ENCODE peak calls at places on chromosomes 3 and 15, in four cellular contexts. N, O, R and F are unnamed samples.

GRCh38 chr3:181739628-181740027 is 27.9 kb downstream of the SOX2 start:
- DNase-seq in N (no peak), O (no peak), R (no peak), F (no peak)

GRCh38 chr3:152835311-152836102 is 576 bp downstream of the P2RY1 start:
- DNase-seq in N (no peak), O (peak; percentile 52), R (peak; percentile 58), F (no peak)

GRCh38 chr15:90603893-90604292 is 74.2 kb downstream of the CRTC3 start:
- DNase-seq in N (no peak), O (no peak), R (peak; percentile 14), F (no peak)

GRCh38 chr3:21750831-21751391 is at the start of gene ZNF385D:
- DNase-seq in N (no peak), O (peak; percentile 53), R (peak; percentile 79), F (peak; percentile 48)

GRCh38 chr15:87416591-87417257 is 839.8 kb downstream of the NTRK3 start:
- DNase-seq in N (no peak), O (no peak), R (no peak), F (no peak)

GRCh38 chr15:89576417-89576773 is 1.1 kb downstream of the TICRR start:
- DNase-seq in N (no peak), O (no peak), R (peak; percentile 24), F (no peak)

GRCh38 chr15:30073915-30074314 is 8.8 kb upstream of the GOLGA8J start:
- DNase-seq in N (no peak), O (no peak), R (no peak), F (no peak)

GRCh38 chr15:75653347-75653913 is 5.7 kb downstream of the SNX33 start:
- DNase-seq in N (no peak), O (no peak), R (no peak), F (no peak)

DNA sequence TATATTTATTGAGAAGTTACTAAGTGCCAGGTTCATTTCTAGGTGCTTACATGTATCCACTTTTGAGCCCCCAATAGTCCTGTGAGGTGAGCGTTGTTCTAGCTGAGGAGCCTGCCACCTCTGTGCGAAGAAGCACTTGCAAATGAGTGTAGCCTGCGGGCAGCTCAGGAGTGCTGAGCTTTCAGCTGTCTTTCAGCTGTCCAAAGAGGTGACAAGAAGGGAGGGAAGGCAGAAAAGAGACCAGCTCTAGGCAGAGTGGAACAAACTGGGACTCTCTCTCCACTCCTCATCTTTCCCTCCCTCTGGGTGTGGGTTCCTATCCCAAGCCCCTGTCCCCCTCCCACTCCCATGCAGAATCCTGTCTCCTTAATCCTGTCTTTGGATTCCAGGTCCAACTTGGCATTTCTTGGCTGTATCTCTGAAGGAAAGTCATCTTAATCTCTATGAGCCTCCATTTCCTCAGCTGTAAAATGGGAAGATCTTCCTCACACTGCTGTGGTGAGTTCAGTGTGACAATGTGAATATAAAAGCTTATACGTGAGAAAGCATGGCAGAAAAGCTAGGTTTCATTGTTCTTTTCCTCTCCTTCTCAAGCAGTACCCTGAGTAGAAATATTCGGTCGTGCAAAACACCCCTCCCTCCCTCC is 6.7 kb upstream of the SRP14 start:
- DNase-seq in N (no peak), O (no peak), R (no peak), F (no peak)
- H3K4me3 ChIP-seq in N (peak overlapping the region; percentile 9), O (no peak overlapping the region), R (no peak overlapping the region), F (no peak overlapping the region)

GRCh38 chr15:60478633-60479360 is at the start of gene ICE2:
- DNase-seq in N (peak; percentile 95), O (peak; percentile 94), R (peak; percentile 91), F (peak; percentile 81)

GRCh38 chr15:60479361-60479684 is 381 bp upstream of the ICE2 start:
- DNase-seq in N (no peak), O (no peak), R (no peak), F (no peak)

GRCh38 chr15:60477164-60477563 is 1.8 kb downstream of the ICE2 start:
- DNase-seq in N (no peak), O (no peak), R (no peak), F (no peak)

GRCh38 chr15:60477991-60478632 is 830 bp downstream of the ICE2 start:
- DNase-seq in N (no peak), O (no peak), R (no peak), F (no peak)

DNA sequence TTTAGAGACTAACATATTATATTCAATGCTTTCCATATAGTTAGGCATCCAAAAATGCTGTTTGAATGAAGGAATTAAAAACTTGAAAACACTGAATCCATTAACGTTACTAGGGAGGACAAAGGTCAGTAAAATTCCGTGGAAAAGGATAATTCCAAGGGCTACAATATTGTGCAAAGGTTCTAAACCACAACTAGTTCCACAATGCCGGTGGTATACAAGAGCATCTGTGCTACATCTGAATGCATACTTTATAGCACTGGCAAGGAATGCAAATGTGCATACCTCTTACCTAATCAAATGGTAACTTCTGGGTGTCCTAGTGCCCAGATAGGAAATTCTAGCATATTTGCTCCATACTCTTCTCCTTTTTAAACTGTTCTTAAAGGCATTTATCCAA is 2.2 kb downstream of the ICE2 start:
- DNase-seq in N (no peak), O (no peak), R (no peak), F (no peak)
- H3K4me3 ChIP-seq in N (no peak overlapping the region), O (no peak overlapping the region), R (peak overlapping the region; percentile 8), F (no peak overlapping the region)

GRCh38 chr3:59836525-59836924 is 786.7 kb upstream of the CFAP20DC start:
- DNase-seq in N (no peak), O (no peak), R (no peak), F (peak; percentile 23)
- H3K4me3 ChIP-seq in N (no peak overlapping the region), O (no peak overlapping the region), R (no peak overlapping the region), F (no peak overlapping the region)

GRCh38 chr15:73994912-73995622 is 551 bp downstream of the PML start:
- DNase-seq in N (peak; percentile 25), O (no peak), R (no peak), F (no peak)

GRCh38 chr15:73991726-73992593 is at the start of gene STOML1:
- DNase-seq in N (peak; percentile 91), O (peak; percentile 88), R (peak; percentile 95), F (peak; percentile 82)

GRCh38 chr15:73992594-73992898 is 451 bp upstream of the STOML1 start:
- DNase-seq in N (no peak), O (no peak), R (no peak), F (no peak)

GRCh38 chr15:73994419-73994883 is at the start of gene PML:
- DNase-seq in N (peak; percentile 94), O (peak; percentile 95), R (peak; percentile 93), F (peak; percentile 81)

DNA sequence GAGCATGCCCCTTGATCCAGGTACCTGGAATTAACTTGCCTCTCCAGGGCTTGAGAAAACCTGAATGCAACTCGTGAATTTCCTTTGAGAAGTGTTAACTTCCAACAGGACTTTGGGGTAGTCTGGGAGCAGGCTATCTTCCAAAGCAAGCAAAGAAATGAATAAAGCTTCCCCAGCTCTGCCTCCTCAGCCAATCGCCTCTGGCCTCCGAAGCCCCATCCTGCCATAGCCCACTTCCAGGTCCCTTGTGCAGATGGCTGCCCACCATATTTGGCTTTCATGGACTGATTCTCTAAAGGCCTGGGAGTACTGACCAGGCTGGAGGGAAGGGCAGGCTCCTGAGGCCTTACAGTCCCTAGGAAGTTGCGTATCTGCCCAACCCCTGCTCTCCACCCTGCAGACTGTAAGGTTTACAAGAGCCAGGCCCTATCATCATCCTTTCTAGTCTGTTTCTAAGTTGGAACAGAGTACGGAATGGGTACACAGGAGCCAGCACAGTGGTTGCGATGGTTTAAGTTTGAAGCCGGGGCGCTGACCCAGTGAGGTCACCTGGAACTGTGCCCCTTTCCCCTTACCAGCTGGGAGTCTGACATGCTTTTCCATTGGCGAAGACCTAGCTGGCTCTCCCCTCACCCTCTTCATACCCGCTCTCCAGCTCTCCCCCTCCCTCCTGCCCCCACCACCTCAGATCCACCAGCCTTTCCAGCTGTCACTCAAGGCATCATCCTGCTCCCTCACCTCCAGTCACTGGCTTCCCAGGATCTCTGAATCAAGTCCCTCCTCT is 1.1 kb upstream of the PML start:
- DNase-seq in N (no peak), O (no peak), R (no peak), F (no peak)
- H3K4me3 ChIP-seq in N (peak overlapping the region; percentile 92), O (no peak overlapping the region), R (peak overlapping the region; percentile 99), F (peak overlapping the region; percentile 91)

GRCh38 chr3:55427739-55428138 is 59.4 kb downstream of the WNT5A start:
- DNase-seq in N (no peak), O (no peak), R (no peak), F (no peak)

GRCh38 chr3:55426486-55426885 is 60.6 kb downstream of the WNT5A start:
- DNase-seq in N (no peak), O (no peak), R (no peak), F (no peak)

DNA sequence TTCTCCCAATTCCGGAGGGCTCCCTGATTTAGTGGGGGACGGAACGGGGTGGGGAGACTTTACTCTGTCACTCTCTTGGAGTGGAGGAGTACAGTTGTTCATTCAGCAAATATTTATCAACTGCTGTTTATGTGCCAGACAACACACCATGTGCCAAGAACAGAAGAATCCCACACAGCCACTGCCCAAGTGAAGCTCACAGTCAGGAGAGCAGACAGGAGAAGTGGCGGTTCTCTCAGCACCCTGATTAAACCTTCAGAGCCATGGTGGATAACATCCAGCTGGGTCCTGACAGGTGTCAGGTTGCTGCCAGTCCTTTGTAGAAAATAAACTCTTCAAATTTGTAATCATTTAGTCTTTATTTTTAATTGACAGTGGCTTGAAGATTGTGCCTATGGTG is 63.2 kb downstream of the WNT5A start:
- DNase-seq in N (no peak), O (no peak), R (no peak), F (no peak)
- H3K4me3 ChIP-seq in N (no peak overlapping the region), O (no peak overlapping the region), R (no peak overlapping the region), F (no peak overlapping the region)

DNA sequence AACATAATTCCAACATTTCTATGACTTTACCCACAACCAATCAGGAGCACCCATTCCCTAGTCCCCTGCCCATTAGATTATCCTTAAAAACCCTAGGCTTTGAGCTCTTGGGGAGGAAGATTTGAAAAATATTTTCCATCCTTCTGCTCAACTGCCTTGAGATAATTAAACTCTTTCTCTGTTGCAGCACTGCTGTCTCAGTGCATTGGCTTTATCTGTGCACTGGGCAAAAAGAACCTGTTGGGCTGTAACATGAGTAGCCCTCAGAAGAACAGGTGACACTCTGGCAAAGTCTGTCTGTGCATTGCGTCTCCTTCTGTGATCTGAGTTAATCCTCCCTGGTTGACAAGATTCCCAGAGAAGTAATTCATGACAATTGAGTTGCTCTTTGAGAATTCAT is 83.9 kb downstream of the ZMAT3 start:
- DNase-seq in N (no peak), O (no peak), R (no peak), F (no peak)
- H3K4me3 ChIP-seq in N (no peak overlapping the region), O (no peak overlapping the region), R (no peak overlapping the region), F (no peak overlapping the region)